ENCODE peak calls at places on chromosomes 6 and 20, in seven cellular contexts. H is heart left ventricle, M is breast epithelium, L is esophagus muscularis mucosa, B is ovary, F is gastrocnemius medialis, Z is suprapubic skin. A is an unnamed sample.

GRCh38 chr6:45969883-45970282 is 45.8 kb downstream of the CLIC5 start:
- DNase-seq in H (no peak), M (no peak), L (no peak), B (no peak), F (no peak), Z (no peak), A (no peak)

GRCh38 chr6:26032387-26033131 is 54.7 kb upstream of the HFE start:
- DNase-seq in H (peak), M (no peak), L (no peak), B (no peak), F (no peak), Z (no peak), A (no peak)

GRCh38 chr6:145315982-145316600 is 419.2 kb downstream of the EPM2A start:
- DNase-seq in H (no peak), M (no peak), L (no peak), B (no peak), F (no peak), Z (no peak), A (no peak)

GRCh38 chr20:8476023-8476422 is 344.0 kb downstream of the PLCB1 start:
- DNase-seq in H (no peak), M (no peak), L (no peak), B (no peak), F (no peak), Z (no peak), A (no peak)

GRCh38 chr20:61609461-61609860 is 357.4 kb downstream of the CDH4 start:
- DNase-seq in H (no peak), M (no peak), L (no peak), B (no peak), F (no peak), Z (no peak), A (no peak)

GRCh38 chr6:24836116-24836515 is 37.4 kb upstream of the ARMH2 start:
- DNase-seq in H (no peak), M (no peak), L (no peak), B (no peak), F (no peak), Z (no peak), A (no peak)

GRCh38 chr6:114524081-114524480 is 181.3 kb upstream of the HS3ST5 start:
- DNase-seq in H (no peak), M (no peak), L (no peak), B (no peak), F (no peak), Z (no peak), A (no peak)

GRCh38 chr20:58162976-58163375 is 65.5 kb downstream of the ANKRD60 start:
- DNase-seq in H (no peak), M (no peak), L (no peak), B (no peak), F (no peak), Z (no peak), A (no peak)

GRCh38 chr6:5705256-5705655 is 301.5 kb downstream of the NRN1 start:
- DNase-seq in H (no peak), M (no peak), L (no peak), B (no peak), F (no peak), Z (no peak), A (no peak)

GRCh38 chr20:39874049-39874893 is 814.8 kb downstream of the MAFB start:
- DNase-seq in H (peak), M (peak), L (no peak), B (peak), F (peak), Z (peak), A (peak)

GRCh38 chr20:43844778-43845614 is 69.7 kb upstream of the TOX2 start:
- DNase-seq in H (no peak), M (no peak), L (no peak), B (no peak), F (no peak), Z (no peak), A (peak)

GRCh38 chr6:98352348-98352747 is 482.0 kb upstream of the POU3F2 start:
- DNase-seq in H (no peak), M (no peak), L (no peak), B (no peak), F (no peak), Z (no peak), A (no peak)

GRCh38 chr20:32385541-32385940 is 27.4 kb downstream of the ASXL1 start:
- DNase-seq in H (no peak), M (no peak), L (no peak), B (no peak), F (no peak), Z (no peak), A (no peak)

GRCh38 chr6:142613981-142614380 is 312.2 kb downstream of the ADGRG6 start:
- DNase-seq in H (no peak), M (no peak), L (no peak), B (no peak), F (no peak), Z (no peak), A (no peak)

GRCh38 chr20:9617062-9617461 is 102.7 kb downstream of the LAMP5 start:
- DNase-seq in H (peak), M (no peak), L (no peak), B (peak), F (peak), Z (no peak), A (no peak)

GRCh38 chr6:84340422-84340821 is 113.0 kb upstream of the CEP162 start:
- DNase-seq in H (no peak), M (no peak), L (no peak), B (no peak), F (no peak), Z (no peak), A (no peak)

GRCh38 chr20:2805682-2806350 is 5.4 kb upstream of the CPXM1 start:
- DNase-seq in H (no peak), M (no peak), L (no peak), B (no peak), F (no peak), Z (no peak), A (no peak)

GRCh38 chr20:48147326-48147725 is 362.0 kb upstream of the SULF2 start:
- DNase-seq in H (no peak), M (no peak), L (no peak), B (no peak), F (no peak), Z (no peak), A (no peak)

GRCh38 chr6:87789198-87789899 is 87.3 kb upstream of the AKIRIN2 start:
- DNase-seq in H (no peak), M (no peak), L (no peak), B (peak), F (no peak), Z (no peak), A (no peak)

GRCh38 chr20:31972481-31973386 is 4.8 kb downstream of the XKR7 start:
- DNase-seq in H (no peak), M (no peak), L (no peak), B (no peak), F (no peak), Z (no peak), A (no peak)

GRCh38 chr6:157323114-157323923 is at the start of gene TMEM242:
- DNase-seq in H (peak), M (peak), L (peak), B (peak), F (peak), Z (peak), A (peak)

GRCh38 chr6:38512211-38512610 is 127.5 kb downstream of the BTBD9 start:
- DNase-seq in H (no peak), M (no peak), L (no peak), B (no peak), F (no peak), Z (no peak), A (no peak)

GRCh38 chr6:29941006-29941405 is 1.3 kb upstream of the HLA-A start:
- DNase-seq in H (no peak), M (no peak), L (no peak), B (no peak), F (no peak), Z (no peak), A (no peak)

GRCh38 chr6:25193865-25194679 is 85.1 kb upstream of the CARMIL1 start:
- DNase-seq in H (no peak), M (no peak), L (no peak), B (no peak), F (no peak), Z (no peak), A (no peak)

GRCh38 chr20:8116067-8116811 is 15.8 kb upstream of the PLCB1 start:
- DNase-seq in H (no peak), M (no peak), L (no peak), B (no peak), F (no peak), Z (no peak), A (no peak)

GRCh38 chr6:155158044-155158843 is 105.6 kb upstream of the CLDN20 start:
- DNase-seq in H (no peak), M (no peak), L (no peak), B (no peak), F (no peak), Z (no peak), A (no peak)

GRCh38 chr20:47295921-47296426 is 60.5 kb downstream of the ZMYND8 start:
- DNase-seq in H (no peak), M (no peak), L (no peak), B (no peak), F (peak), Z (no peak), A (no peak)

GRCh38 chr6:10837692-10837996 is 695 bp downstream of the MAK start:
- DNase-seq in H (no peak), M (no peak), L (no peak), B (no peak), F (no peak), Z (no peak), A (no peak)

GRCh38 chr6:79610301-79611009 is 20.7 kb upstream of the SH3BGRL2 start:
- DNase-seq in H (no peak), M (peak), L (peak), B (no peak), F (no peak), Z (no peak), A (no peak)

GRCh38 chr6:30399390-30400058 is 54.6 kb downstream of the RPP21 start:
- DNase-seq in H (no peak), M (no peak), L (no peak), B (no peak), F (no peak), Z (no peak), A (no peak)

GRCh38 chr20:2230671-2231488 is 64.9 kb upstream of the TGM3 start:
- DNase-seq in H (no peak), M (no peak), L (no peak), B (no peak), F (no peak), Z (no peak), A (no peak)

GRCh38 chr20:34877002-34877264 is 521 bp downstream of the ACSS2 start:
- DNase-seq in H (no peak), M (no peak), L (no peak), B (no peak), F (no peak), Z (no peak), A (no peak)

GRCh38 chr6:166244353-166245045 is 63.7 kb downstream of the PRR18 start:
- DNase-seq in H (no peak), M (no peak), L (no peak), B (no peak), F (no peak), Z (no peak), A (no peak)

GRCh38 chr6:36054415-36054814 is 26.8 kb downstream of the MAPK14 start:
- DNase-seq in H (no peak), M (no peak), L (no peak), B (no peak), F (no peak), Z (no peak), A (no peak)

GRCh38 chr6:148525453-148525852 is 182.8 kb downstream of the SASH1 start:
- DNase-seq in H (no peak), M (no peak), L (no peak), B (no peak), F (no peak), Z (no peak), A (no peak)
- TF ChIP-seq POLR2A in H (no peak), M (no peak), L (no peak), B (no peak), F (no peak), Z (no peak), A (no peak)

DNA sequence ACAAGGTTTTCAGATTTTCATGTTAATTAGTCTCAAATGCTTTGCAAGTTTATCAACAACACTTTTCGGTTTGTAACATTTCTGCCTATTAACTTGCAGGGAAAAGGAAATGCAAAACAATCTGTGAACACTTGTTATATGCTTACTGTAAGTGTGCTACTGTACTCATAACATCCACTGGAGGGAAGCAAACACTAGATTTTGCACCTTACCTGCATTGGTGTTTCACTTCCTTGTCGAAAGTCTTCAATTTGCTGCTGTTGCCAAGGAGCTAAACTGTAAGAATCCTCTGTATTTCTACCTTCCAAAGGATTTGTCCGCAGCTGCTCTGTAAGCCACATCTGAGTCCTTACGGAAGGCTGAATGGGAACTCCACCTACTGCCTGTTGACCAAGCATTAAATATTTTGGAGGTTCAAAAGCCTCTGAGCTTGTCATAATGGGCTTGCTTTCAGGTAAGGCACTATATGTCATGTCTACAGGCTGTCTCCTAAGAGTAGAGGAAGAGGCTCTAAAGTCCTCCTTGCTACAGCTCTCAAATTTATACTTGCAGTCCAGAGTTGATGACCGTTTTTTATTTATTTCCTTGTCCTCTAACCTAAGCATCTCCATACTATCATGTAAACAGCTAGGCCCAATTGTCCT is 17.3 kb downstream of the PLN start:
- DNase-seq in H (no peak), M (no peak), L (peak), B (no peak), F (no peak), Z (no peak), A (no peak)
- TF ChIP-seq CTCF in H (no peak), M (peak), L (peak), B (no peak), F (peak), Z (peak), A (no peak)

GRCh38 chr6:151327079-151327478 is 64.3 kb downstream of the ZBTB2 start:
- DNase-seq in H (no peak), M (no peak), L (no peak), B (no peak), F (no peak), Z (no peak), A (no peak)
- H3K4me3 ChIP-seq in H (no peak), M (no peak), L (no peak), B (no peak), F (no peak), Z (no peak), A (no peak)

DNA sequence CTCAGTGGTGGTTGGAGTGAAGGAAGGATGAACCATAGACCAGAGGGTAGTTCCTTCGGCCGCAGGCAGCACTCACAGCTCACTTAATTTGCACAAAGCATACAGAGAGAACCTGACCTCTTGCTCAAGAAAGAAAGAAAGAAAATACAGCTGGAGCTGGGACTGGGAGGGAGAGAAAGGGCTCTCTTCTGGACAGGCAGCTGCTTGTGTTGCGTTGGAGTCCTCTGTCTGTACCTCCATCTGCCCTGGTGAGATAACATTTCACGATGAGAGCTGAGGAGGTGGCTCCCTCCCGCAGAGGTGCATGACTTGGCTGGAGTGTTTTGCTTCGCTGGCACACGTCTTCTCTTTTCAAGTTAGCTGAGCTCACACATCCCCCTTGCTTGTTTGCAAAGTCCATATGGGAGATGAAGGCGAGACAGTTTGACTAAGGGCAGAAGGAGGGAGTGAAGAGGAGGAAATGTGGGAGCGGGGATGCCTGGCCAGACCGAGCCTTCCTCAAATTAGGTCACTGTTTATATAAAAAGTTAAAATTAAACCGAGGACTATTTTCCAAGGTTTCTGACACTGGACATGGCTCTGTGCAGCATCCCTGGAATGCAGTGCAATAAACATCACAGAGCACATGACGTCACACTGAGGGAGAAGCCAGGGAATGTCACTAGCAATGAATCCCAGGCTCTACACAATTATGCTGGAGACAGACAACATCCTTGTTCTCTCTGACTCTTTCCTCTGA is 359.4 kb downstream of the CD83 start:
- DNase-seq in H (peak), M (no peak), L (no peak), B (peak), F (peak), Z (no peak), A (no peak)
- TF ChIP-seq POLR2A in H (no peak), M (no peak), L (no peak), B (no peak), F (no peak), Z (no peak), A (no peak)

DNA sequence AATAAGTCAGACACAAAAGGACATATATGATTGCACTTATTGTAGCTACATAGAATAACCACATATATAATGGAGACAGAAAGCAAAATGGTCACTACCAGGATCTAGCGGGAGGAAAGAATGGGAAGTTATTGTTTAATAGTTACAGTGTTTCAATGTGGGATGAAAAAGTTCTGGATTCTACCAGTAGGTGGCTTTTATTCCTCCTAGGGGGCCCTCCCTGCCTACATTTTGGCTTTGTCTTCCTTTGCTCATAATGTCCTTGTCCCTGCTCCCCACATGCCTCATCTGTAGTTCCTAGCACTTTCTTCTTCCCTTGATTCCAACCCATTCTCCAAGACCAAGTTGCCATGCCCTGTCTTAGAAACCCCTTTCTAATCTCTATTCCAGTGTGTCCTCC is 16.3 kb downstream of the ZNF133 start:
- DNase-seq in H (no peak), M (no peak), L (no peak), B (no peak), F (no peak), Z (no peak), A (no peak)
- TF ChIP-seq CTCF in H (no peak), M (no peak), L (no peak), B (no peak), F (no peak), Z (no peak), A (no peak)

GRCh38 chr20:63495771-63496403 is 3.0 kb downstream of the EEF1A2 start:
- DNase-seq in H (peak), M (no peak), L (no peak), B (peak), F (peak), Z (peak), A (no peak)
- H3K4me3 ChIP-seq in H (peak), M (peak), L (peak), B (peak), F (peak), Z (peak), A (no peak)

A was measured in lower leg skin.